ENCODE peak calls at places on chromosomes 5 and 9, in five cellular contexts. I, U, V, Y and Q are unnamed samples.

GRCh38 chr9:95570646-95571045 is 53.9 kb upstream of the PTCH1 start:
- DNase-seq in I (no peak), V (no peak), Y (no peak), U (no peak), Q (no peak)

GRCh38 chr9:15211160-15211993 is 95.6 kb downstream of the TTC39B start:
- DNase-seq in Y (peak), I (peak), V (peak), U (no peak), Q (peak)

GRCh38 chr5:151249280-151249679 is 3.7 kb upstream of the GM2A start:
- DNase-seq in Y (no peak), U (no peak), V (no peak), I (no peak), Q (no peak)

GRCh38 chr5:168159425-168159824 is 132.0 kb upstream of the WWC1 start:
- DNase-seq in I (no peak), U (no peak), V (no peak), Y (no peak), Q (no peak)

GRCh38 chr9:106878943-106879916 is 16.3 kb downstream of the ZNF462 start:
- DNase-seq in I (no peak), V (peak), Y (peak), U (peak), Q (peak)

GRCh38 chr5:1668141-1668721 is 131.4 kb downstream of the MRPL36 start:
- DNase-seq in I (no peak), V (no peak), U (no peak), Y (no peak), Q (no peak)

GRCh38 chr5:75048457-75048953 is 3.9 kb downstream of the GCNT4 start:
- DNase-seq in I (no peak), U (no peak), V (peak), Y (peak), Q (no peak)

GRCh38 chr5:163838738-163839137 is 333.3 kb downstream of the MAT2B start:
- DNase-seq in V (no peak), I (no peak), Y (peak), U (no peak), Q (no peak)

GRCh38 chr9:133948138-133948537 is 44.0 kb downstream of the VAV2 start:
- DNase-seq in I (no peak), U (peak), V (no peak), Y (no peak), Q (no peak)

GRCh38 chr5:20832204-20833080 is 844.4 kb upstream of the CDH18 start:
- DNase-seq in I (no peak), Y (no peak), V (peak), U (no peak), Q (no peak)

GRCh38 chr9:114856210-114856941 is 50.5 kb upstream of the TNFSF15 start:
- DNase-seq in Y (peak), U (no peak), I (no peak), V (peak), Q (no peak)

GRCh38 chr5:58022055-58022454 is 437.8 kb downstream of the PLK2 start:
- DNase-seq in U (peak), Y (peak), V (peak), I (no peak), Q (no peak)

GRCh38 chr9:72913382-72914009 is 39.4 kb downstream of the ALDH1A1 start:
- DNase-seq in V (no peak), Y (no peak), I (no peak), U (no peak), Q (no peak)

GRCh38 chr9:112970939-112971338 is 41.1 kb downstream of the ZNF883 start:
- DNase-seq in U (no peak), Y (peak), I (no peak), V (peak), Q (no peak)

GRCh38 chr5:59621477-59621876 is 272.0 kb downstream of the PDE4D start:
- DNase-seq in I (no peak), U (no peak), V (no peak), Y (no peak), Q (no peak)

GRCh38 chr9:87518702-87519335 is 21.2 kb downstream of the DAPK1 start:
- DNase-seq in Y (no peak), V (peak), U (peak), I (no peak), Q (peak)

GRCh38 chr5:128684951-128685350 is 146.9 kb upstream of the FBN2 start:
- DNase-seq in I (no peak), Y (no peak), V (no peak), U (no peak), Q (no peak)

GRCh38 chr5:87267574-87268125 is at the start of gene RASA1:
- DNase-seq in I (peak), V (peak), U (peak), Y (peak), Q (peak)

GRCh38 chr9:133991211-133991921 is 758 bp downstream of the VAV2 start:
- DNase-seq in U (peak), Y (no peak), I (no peak), V (peak), Q (no peak)

GRCh38 chr9:72952914-72953313 is at the start of gene ALDH1A1:
- DNase-seq in I (no peak), Y (no peak), U (no peak), V (no peak), Q (no peak)

GRCh38 chr5:1633605-1634336 is 110.0 kb upstream of the LPCAT1 start:
- DNase-seq in I (peak), Y (peak), U (peak), V (peak), Q (peak)

GRCh38 chr5:138349842-138350635 is 2.4 kb upstream of the KDM3B start:
- DNase-seq in V (no peak), Y (peak), I (no peak), U (no peak), Q (no peak)

GRCh38 chr9:70995511-70995910 is 125.9 kb downstream of the TRPM3 start:
- DNase-seq in U (no peak), V (no peak), Y (no peak), I (no peak), Q (no peak)

GRCh38 chr9:2193565-2193964 is 178.4 kb downstream of the SMARCA2 start:
- DNase-seq in V (no peak), U (no peak), Y (no peak), I (no peak), Q (no peak)

GRCh38 chr9:119963798-119964372 is 594.6 kb upstream of the BRINP1 start:
- DNase-seq in I (no peak), V (peak), U (no peak), Y (peak), Q (no peak)

GRCh38 chr9:36892279-36892678 is 141.8 kb downstream of the PAX5 start:
- DNase-seq in Y (no peak), I (no peak), V (no peak), U (no peak), Q (no peak)

GRCh38 chr5:114969482-114969881 is 200.2 kb downstream of the TRIM36 start:
- DNase-seq in Y (no peak), V (no peak), I (no peak), U (no peak), Q (no peak)

GRCh38 chr9:36074870-36075532 is 38.3 kb downstream of the RECK start:
- DNase-seq in I (no peak), V (peak), U (peak), Y (peak), Q (peak)

GRCh38 chr5:145110826-145111225 is 724.3 kb downstream of the PRELID2 start:
- DNase-seq in Y (no peak), I (no peak), V (no peak), U (no peak), Q (no peak)

GRCh38 chr9:101498323-101498722 is 35.3 kb upstream of the RNF20 start:
- DNase-seq in I (no peak), V (no peak), Y (no peak), U (no peak), Q (no peak)

GRCh38 chr5:154002511-154003020 is 36.1 kb downstream of the FAM114A2 start:
- DNase-seq in U (no peak), V (no peak), I (no peak), Y (no peak), Q (no peak)

GRCh38 chr5:52177193-52177592 is 610.5 kb upstream of the ITGA1 start:
- DNase-seq in U (no peak), I (no peak), Y (no peak), V (no peak), Q (no peak)

GRCh38 chr5:145853952-145854351 is 18.8 kb upstream of the PRELID2 start:
- DNase-seq in I (no peak), V (no peak), U (no peak), Y (no peak), Q (no peak)

GRCh38 chr9:127546125-127546832 is 65.8 kb upstream of the STXBP1 start:
- DNase-seq in Y (no peak), U (no peak), I (no peak), V (no peak), Q (no peak)

GRCh38 chr5:133869675-133869978 is 98.8 kb downstream of the C5orf15 start:
- DNase-seq in U (peak), I (no peak), Y (no peak), V (no peak), Q (peak)